ENCODE peak calls at places on chromosomes 7 and 10, in four cellular contexts. H is PC-3; W is CD8-positive, alpha-beta T cell; L is IMR-90. F is an unnamed sample.

GRCh38 chr10:97687785-97688781 is 1.0 kb upstream of the AVPI1 start:
- DNase-seq in H (peak), W (no peak), L (peak), F (no peak)

GRCh38 chr10:2303169-2303568 is 565.8 kb upstream of the ADARB2 start:
- DNase-seq in H (no peak), W (no peak), L (no peak), F (no peak)

GRCh38 chr10:79069325-79070090 is 742 bp downstream of the ZMIZ1 start:
- DNase-seq in H (peak), W (peak), L (no peak), F (no peak)

GRCh38 chr7:2526659-2527504 is 7.3 kb downstream of the LFNG start:
- DNase-seq in H (no peak), W (peak), L (no peak), F (no peak)

GRCh38 chr10:98340261-98340675 is 72.3 kb upstream of the LOXL4 start:
- DNase-seq in H (peak), W (no peak), L (peak), F (no peak)

GRCh38 chr7:32062150-32062549 is 8.1 kb downstream of the PDE1C start:
- DNase-seq in H (peak), W (no peak), L (peak), F (no peak)

GRCh38 chr10:11555556-11555955 is 55.9 kb downstream of the USP6NL start:
- DNase-seq in H (no peak), W (no peak), L (no peak), F (no peak)

GRCh38 chr10:62131724-62132123 is 136.9 kb downstream of the RTKN2 start:
- DNase-seq in H (no peak), W (no peak), L (no peak), F (no peak)

GRCh38 chr10:15791816-15792524 is 68.3 kb downstream of the MINDY3 start:
- DNase-seq in H (no peak), W (no peak), L (peak), F (no peak)

GRCh38 chr10:123888751-123889150 is 2.9 kb downstream of the CPXM2 start:
- DNase-seq in H (no peak), W (no peak), L (no peak), F (no peak)

GRCh38 chr7:46695045-46695708 is 774.1 kb upstream of the IGFBP3 start:
- DNase-seq in H (peak), W (no peak), L (no peak), F (no peak)

GRCh38 chr10:132370426-132371340 is 26.3 kb upstream of the PWWP2B start:
- DNase-seq in H (no peak), W (no peak), L (no peak), F (no peak)

GRCh38 chr10:128268015-128268722 is 141.9 kb upstream of the MKI67 start:
- DNase-seq in H (peak), W (no peak), L (no peak), F (no peak)

GRCh38 chr7:99201027-99201426 is 6.9 kb downstream of the KPNA7 start:
- DNase-seq in H (peak), W (no peak), L (peak), F (peak)

GRCh38 chr7:75951506-75951905 is 36.6 kb downstream of the POR start:
- DNase-seq in H (peak), W (no peak), L (peak), F (peak)

GRCh38 chr10:131817866-131818509 is 82.8 kb upstream of the PPP2R2D start:
- DNase-seq in H (no peak), W (peak), L (no peak), F (no peak)

GRCh38 chr10:85786401-85786899 is 580.1 kb downstream of the GRID1 start:
- DNase-seq in H (no peak), W (no peak), L (no peak), F (no peak)

GRCh38 chr7:27901028-27901760 is 161.2 kb downstream of the TAX1BP1 start:
- DNase-seq in H (peak), W (no peak), L (peak), F (no peak)

GRCh38 chr10:69446650-69447151 is 4.6 kb upstream of the TSPAN15 start:
- DNase-seq in H (peak), W (no peak), L (peak), F (peak)

GRCh38 chr10:11586170-11586569 is 25.3 kb downstream of the USP6NL start:
- DNase-seq in H (no peak), W (no peak), L (peak), F (no peak)

GRCh38 chr10:132133005-132133404 is 53.7 kb upstream of the DPYSL4 start:
- DNase-seq in H (no peak), W (no peak), L (no peak), F (no peak)

GRCh38 chr7:100400656-100401055 is 27.4 kb downstream of the PILRA start:
- DNase-seq in H (no peak), W (no peak), L (no peak), F (no peak)

GRCh38 chr10:76308946-76309529 is 877.6 kb downstream of the LRMDA start:
- DNase-seq in H (no peak), W (no peak), L (no peak), F (no peak)

GRCh38 chr10:93440591-93441012 is 41.5 kb downstream of the MYOF start:
- DNase-seq in H (no peak), W (no peak), L (peak), F (no peak)

GRCh38 chr10:12418000-12418399 is 68.7 kb downstream of the CAMK1D start:
- DNase-seq in H (no peak), W (no peak), L (peak), F (no peak)

GRCh38 chr7:29812185-29812876 is 6.0 kb downstream of the WIPF3 start:
- DNase-seq in H (no peak), W (no peak), L (peak), F (no peak)

GRCh38 chr10:101723176-101723575 is 28.2 kb upstream of the FBXW4 start:
- DNase-seq in H (no peak), W (no peak), L (no peak), F (no peak)

GRCh38 chr10:78759448-78760120 is 309.2 kb upstream of the ZMIZ1 start:
- DNase-seq in H (no peak), W (no peak), L (no peak), F (no peak)

GRCh38 chr10:125691160-125691981 is 8.4 kb upstream of the TEX36 start:
- DNase-seq in H (peak), W (no peak), L (no peak), F (no peak)

GRCh38 chr7:92835140-92835850 is 1.1 kb downstream of the CDK6 start:
- DNase-seq in H (peak), W (peak), L (peak), F (no peak)

GRCh38 chr7:84372155-84372621 is 177.6 kb upstream of the SEMA3A start:
- DNase-seq in H (peak), W (no peak), L (peak), F (peak)

GRCh38 chr7:1512781-1513656 is 8.8 kb upstream of the INTS1 start:
- DNase-seq in H (peak), W (peak), L (peak), F (no peak)

GRCh38 chr7:2138146-2138765 is 94.5 kb downstream of the MAD1L1 start:
- DNase-seq in H (no peak), W (peak), L (no peak), F (no peak)

GRCh38 chr7:1720325-1720724 is 50.2 kb downstream of the ELFN1 start:
- DNase-seq in H (no peak), W (no peak), L (no peak), F (no peak)

GRCh38 chr10:24897326-24897926 is 55.0 kb downstream of the PRTFDC1 start:
- DNase-seq in H (peak), W (no peak), L (peak), F (no peak)

GRCh38 chr7:113548561-113548960 is 370.2 kb downstream of the PPP1R3A start:
- DNase-seq in H (no peak), W (no peak), L (no peak), F (no peak)

GRCh38 chr10:88754272-88754671 is 5.5 kb upstream of the LIPN start:
- DNase-seq in H (peak), W (no peak), L (peak), F (no peak)

GRCh38 chr7:34596887-34597286 is 61.1 kb upstream of the NPSR1 start:
- DNase-seq in H (peak), W (no peak), L (no peak), F (no peak)
- TF ChIP-seq CTCF in H (peak), W (no peak), L (peak), F (no peak)

DNA sequence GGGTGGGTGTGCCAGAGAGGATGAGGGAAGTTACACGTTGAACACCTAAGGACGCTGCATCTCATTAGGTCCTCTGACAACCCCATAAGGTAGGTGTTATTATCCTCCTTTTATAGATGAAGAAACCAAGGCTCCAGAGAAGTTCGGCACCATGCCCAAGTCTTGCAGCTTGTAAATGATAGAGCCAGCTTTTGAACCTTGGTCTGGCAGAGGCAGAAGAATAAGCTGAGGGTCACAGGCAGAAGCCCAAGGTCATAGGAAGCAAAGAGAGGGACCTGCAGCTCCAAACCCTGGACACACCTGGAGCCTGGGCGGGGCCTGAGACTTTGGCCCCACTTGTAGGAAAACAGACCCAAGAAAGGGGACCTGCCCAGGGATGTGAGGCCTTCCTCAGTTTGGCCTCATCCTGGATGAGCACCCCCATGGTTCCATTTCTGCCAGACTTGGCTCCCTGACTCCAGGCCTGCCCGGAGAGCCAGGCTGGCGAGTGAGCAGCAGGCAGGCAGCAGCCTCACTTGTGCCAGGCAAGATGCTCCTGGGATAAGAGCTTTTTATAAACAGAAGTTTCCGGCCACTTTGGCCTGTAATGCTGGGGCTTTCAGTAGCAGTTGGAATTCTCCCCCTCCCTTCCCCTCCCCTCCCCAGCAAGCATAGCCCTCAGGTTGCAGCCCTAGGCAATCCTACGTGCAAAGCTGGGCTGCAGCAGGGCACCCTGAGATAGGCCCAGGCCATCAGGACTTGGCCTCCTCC is 2.4 kb downstream of the KCNH2 start:
- DNase-seq in H (no peak), W (no peak), L (no peak), F (no peak)
- H3K27ac ChIP-seq in H (no peak), W (peak), L (no peak), F (no peak)

DNA sequence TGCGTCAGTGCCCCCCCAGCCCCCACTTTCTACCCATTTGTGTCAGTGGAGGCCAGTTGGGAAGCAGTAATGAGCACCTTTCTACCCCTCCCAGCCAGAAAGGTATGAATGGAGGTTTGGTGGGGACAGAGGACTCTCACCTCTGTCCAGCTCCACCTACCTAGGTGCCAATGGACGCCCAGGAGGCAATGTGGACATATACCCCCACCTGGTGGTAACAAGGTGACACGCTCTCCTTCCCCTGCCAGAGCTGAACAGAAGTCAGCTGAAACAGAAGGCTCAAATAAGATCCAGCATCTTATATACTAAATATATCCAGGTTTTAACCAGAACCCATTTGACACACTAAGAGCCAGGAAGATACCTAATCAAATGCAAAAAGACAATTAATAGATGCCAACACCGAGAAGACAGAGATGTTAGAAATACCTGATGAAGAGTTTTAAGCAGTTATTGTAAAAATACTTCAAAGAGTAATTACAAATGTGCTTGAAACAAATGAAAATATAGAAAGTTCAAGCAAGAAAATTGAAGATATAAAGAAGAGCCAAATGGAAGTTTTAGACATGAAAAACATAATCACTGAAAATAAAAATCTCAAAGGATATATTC is 18.4 kb upstream of the SORCS3 start:
- DNase-seq in H (peak), W (no peak), L (no peak), F (no peak)
- TF ChIP-seq CTCF in H (peak), W (no peak), L (no peak), F (peak)

DNA sequence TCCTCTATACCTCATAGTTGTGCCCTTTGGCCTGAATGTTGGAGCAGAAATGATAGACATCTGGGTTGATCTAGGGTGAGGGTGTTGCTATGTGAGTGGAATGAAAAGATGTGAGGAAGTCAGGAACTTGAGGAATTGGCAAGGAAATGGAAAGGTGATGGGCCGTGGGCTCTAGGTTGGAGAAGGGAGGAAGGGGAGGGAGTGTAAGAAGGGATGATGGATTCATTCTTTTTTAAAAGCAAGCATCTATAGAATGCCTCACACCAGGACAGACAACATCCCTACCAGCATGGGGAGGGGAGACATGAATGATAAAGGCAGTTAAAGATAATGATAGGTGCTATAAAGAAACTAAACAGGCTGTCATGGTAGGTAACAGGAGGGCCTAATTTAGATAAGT is 168.1 kb downstream of the WNT2 start:
- DNase-seq in H (no peak), W (no peak), L (no peak), F (no peak)
- H3K27ac ChIP-seq in H (no peak), W (no peak), L (no peak), F (no peak)

DNA sequence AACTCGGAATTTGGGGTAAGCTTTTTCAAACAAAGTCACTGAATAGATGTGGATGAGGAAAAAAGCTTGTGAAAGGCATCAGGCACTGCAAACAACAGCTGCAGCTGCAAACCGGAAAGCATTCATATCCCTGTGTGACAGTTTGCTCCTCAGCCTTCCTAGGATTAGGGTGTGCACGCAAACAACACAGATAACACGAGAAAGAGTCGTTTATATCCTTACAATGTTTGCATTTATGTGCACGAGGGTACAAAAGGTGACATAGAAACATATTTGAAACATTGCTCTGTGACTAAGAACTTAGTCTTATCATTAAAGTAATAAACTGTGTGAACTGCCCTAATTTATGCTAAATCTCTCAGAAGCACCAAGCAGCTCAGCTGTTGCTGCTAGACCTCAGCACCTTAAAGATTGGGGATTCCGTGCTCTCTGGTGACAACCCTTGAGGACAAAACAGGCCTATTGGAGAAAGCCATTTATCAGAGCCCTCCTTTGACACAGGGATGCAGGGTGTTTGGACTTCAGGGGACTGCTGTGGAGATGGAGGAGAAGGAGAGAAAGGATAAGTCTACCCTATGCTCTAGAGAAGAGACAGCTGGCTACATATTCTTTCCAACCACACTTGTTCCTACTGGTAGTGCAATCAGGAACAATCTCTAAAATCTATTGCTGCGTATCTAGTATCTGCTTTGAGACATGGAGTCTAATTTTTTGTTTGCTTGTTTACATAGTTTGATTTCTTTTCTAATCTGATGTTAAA is 176.2 kb downstream of the GNAT3 start:
- DNase-seq in H (no peak), W (no peak), L (peak), F (no peak)
- TF ChIP-seq CTCF in H (no peak), W (no peak), L (no peak), F (no peak)

GRCh38 chr10:95907454-95908253 is at the start of gene CC2D2B:
- DNase-seq in H (peak), W (peak), L (peak), F (peak)
- H3K27ac ChIP-seq in H (no peak), W (peak), L (peak), F (peak)

GRCh38 chr7:138887085-138887705 is 89.2 kb upstream of the ATP6V0A4 start:
- DNase-seq in H (no peak), W (no peak), L (no peak), F (no peak)

GRCh38 chr7:138887872-138888656 is 90.1 kb upstream of the ATP6V0A4 start:
- DNase-seq in H (no peak), W (no peak), L (no peak), F (no peak)

GRCh38 chr7:138886501-138886917 is 88.5 kb upstream of the ATP6V0A4 start:
- DNase-seq in H (peak), W (no peak), L (peak), F (peak)

GRCh38 chr7:138882249-138882648 is 84.3 kb upstream of the ATP6V0A4 start:
- DNase-seq in H (no peak), W (no peak), L (no peak), F (no peak)

DNA sequence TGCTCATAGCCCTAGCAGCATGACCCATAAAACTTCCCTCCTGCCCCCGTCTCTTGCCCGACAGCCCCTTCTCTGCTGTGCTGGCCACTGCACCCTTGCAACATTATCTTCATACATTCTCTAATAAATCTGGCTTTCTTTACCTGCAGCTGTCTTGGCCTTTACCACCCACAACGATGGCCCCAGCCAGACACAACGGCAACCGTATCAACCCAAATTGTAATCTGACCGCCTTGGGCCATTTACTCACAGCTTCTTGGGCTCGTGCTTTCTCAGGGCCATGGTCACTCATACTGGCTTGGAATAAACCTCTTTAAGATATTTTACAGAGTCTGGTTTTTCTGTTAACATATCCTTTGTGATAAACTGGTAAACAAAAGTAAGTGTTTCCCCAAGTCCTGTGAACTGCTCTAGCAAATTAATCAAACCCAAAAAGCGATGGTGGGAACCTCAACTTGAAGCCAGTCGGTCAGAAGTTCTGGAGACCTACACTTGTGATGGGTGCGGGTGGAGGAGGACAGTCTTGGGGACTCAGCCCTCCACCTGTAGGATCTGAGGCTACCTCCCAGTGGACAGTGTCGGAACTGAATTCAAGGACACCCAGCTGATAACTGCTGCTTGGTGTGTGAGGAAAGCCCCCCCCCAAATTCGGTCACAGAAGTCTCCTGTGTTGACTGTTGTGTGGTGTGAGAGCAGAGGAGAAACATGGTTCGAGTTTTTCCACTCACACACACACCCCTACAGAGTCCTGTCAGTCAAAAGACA is 87.6 kb upstream of the ATP6V0A4 start:
- DNase-seq in H (peak), W (no peak), L (no peak), F (no peak)
- TF ChIP-seq CTCF in H (peak), W (no peak), L (no peak), F (peak)

F was measured in AG04450.